ENCODE peak calls at places on chromosomes 1 and 21, in four cellular contexts. C is RWPE1, R is nucleus accumbens, G is SJCRH30. B is an unnamed sample.

GRCh38 chr1:42479621-42480020 is 16.5 kb downstream of the CCDC30 start:
- DNase-seq in C (peak; percentile 28), R (no peak), G (peak; percentile 29), B (no peak)

GRCh38 chr1:151881479-151881878 is 27.8 kb downstream of the THEM4 start:
- DNase-seq in C (no peak), R (no peak), G (no peak), B (no peak)

GRCh38 chr1:116498789-116499628 is 71.8 kb downstream of the CD58 start:
- DNase-seq in C (peak; percentile 70), R (no peak), G (peak; percentile 85), B (peak; percentile 85)

GRCh38 chr1:87869563-87869962 is 540.9 kb downstream of the LMO4 start:
- DNase-seq in C (peak; percentile 57), R (no peak), G (no peak), B (peak; percentile 22)

GRCh38 chr1:160207118-160207650 is 2.0 kb downstream of the PEA15 start:
- DNase-seq in C (no peak), R (no peak), G (no peak), B (no peak)

GRCh38 chr21:44920694-44921604 is at the start of gene ITGB2:
- DNase-seq in C (no peak), R (no peak), G (no peak), B (no peak)

GRCh38 chr1:175968486-175969182 is 225.2 kb upstream of the TNR start:
- DNase-seq in C (no peak), R (no peak), G (no peak), B (peak; percentile 3)

GRCh38 chr1:6260961-6261614 is at the start of gene GPR153:
- DNase-seq in C (no peak), R (no peak), G (peak; percentile 85), B (peak; percentile 76)

GRCh38 chr1:1899266-1899966 is 8.5 kb upstream of the GNB1 start:
- DNase-seq in C (no peak), R (no peak), G (peak; percentile 83), B (no peak)

GRCh38 chr21:34974162-34974981 is 74.7 kb downstream of the RUNX1 start:
- DNase-seq in C (no peak), R (no peak), G (no peak), B (peak; percentile 34)

GRCh38 chr1:53572802-53573148 is 113.6 kb downstream of the DMRTB1 start:
- DNase-seq in C (no peak), R (no peak), G (no peak), B (no peak)

GRCh38 chr21:40433575-40433974 is 413.4 kb downstream of the DSCAM start:
- DNase-seq in C (no peak), R (no peak), G (no peak), B (no peak)

GRCh38 chr1:207831517-207832327 is 79.2 kb downstream of the CD34 start:
- DNase-seq in C (no peak), R (no peak), G (no peak), B (no peak)

GRCh38 chr1:55081905-55082296 is 42.6 kb downstream of the PCSK9 start:
- DNase-seq in C (no peak), R (no peak), G (no peak), B (no peak)

GRCh38 chr1:98325646-98326441 is 335.7 kb upstream of the SNX7 start:
- DNase-seq in C (peak; percentile 26), R (no peak), G (peak; percentile 19), B (peak; percentile 31)

GRCh38 chr1:62337535-62337784 is 18.2 kb upstream of the KANK4 start:
- DNase-seq in C (no peak), R (no peak), G (no peak), B (no peak)

GRCh38 chr1:220983877-220984635 is 104.8 kb downstream of the HLX start:
- DNase-seq in C (no peak), R (no peak), G (peak; percentile 17), B (no peak)